ENCODE peak calls at places on chromosomes 6 and 20, in five cellular contexts. One of them, this sample, is unnamed.

GRCh38 chr6:138821519-138821918 is 25.6 kb downstream of the ECT2L start:
- DNase-seq in HCT116: no peak
- DNase-seq in GM12878: no peak
- DNase-seq in K562: no peak
- DNase-seq in SK-N-SH: no peak
- DNase-seq in this sample: no peak

GRCh38 chr6:18053555-18054445 is 66.4 kb upstream of the KIF13A start:
- DNase-seq in HCT116: no peak
- DNase-seq in K562: peak
- DNase-seq in SK-N-SH: no peak
- DNase-seq in GM12878: no peak
- DNase-seq in this sample: no peak

GRCh38 chr20:33909331-33909921 is 84.3 kb upstream of the RALY start:
- DNase-seq in HCT116: peak
- DNase-seq in SK-N-SH: no peak
- DNase-seq in GM12878: no peak
- DNase-seq in K562: no peak
- DNase-seq in this sample: peak

GRCh38 chr6:42453649-42454427 is 2.1 kb upstream of the TRERF1 start:
- DNase-seq in K562: no peak
- DNase-seq in HCT116: no peak
- DNase-seq in GM12878: no peak
- DNase-seq in SK-N-SH: peak
- DNase-seq in this sample: no peak

GRCh38 chr6:163661271-163661671 is 246.8 kb downstream of the QKI start:
- DNase-seq in SK-N-SH: no peak
- DNase-seq in K562: no peak
- DNase-seq in HCT116: no peak
- DNase-seq in GM12878: peak
- DNase-seq in this sample: no peak

GRCh38 chr20:57819291-57819690 is 109.5 kb upstream of the PMEPA1 start:
- DNase-seq in SK-N-SH: no peak
- DNase-seq in GM12878: no peak
- DNase-seq in K562: no peak
- DNase-seq in HCT116: no peak
- DNase-seq in this sample: no peak

GRCh38 chr6:21188505-21189223 is 404.9 kb upstream of the SOX4 start:
- DNase-seq in SK-N-SH: no peak
- DNase-seq in K562: no peak
- DNase-seq in HCT116: no peak
- DNase-seq in GM12878: peak
- DNase-seq in this sample: peak

GRCh38 chr6:43836507-43836906 is 66.5 kb downstream of the VEGFA start:
- DNase-seq in GM12878: no peak
- DNase-seq in K562: peak
- DNase-seq in SK-N-SH: no peak
- DNase-seq in HCT116: no peak
- DNase-seq in this sample: no peak

GRCh38 chr6:33897193-33897479 is 93.3 kb upstream of the MLN start:
- DNase-seq in K562: no peak
- DNase-seq in GM12878: no peak
- DNase-seq in HCT116: no peak
- DNase-seq in SK-N-SH: no peak
- DNase-seq in this sample: no peak

GRCh38 chr6:91653324-91653723 is 1066.5 kb upstream of the MAP3K7 start:
- DNase-seq in SK-N-SH: no peak
- DNase-seq in GM12878: no peak
- DNase-seq in K562: no peak
- DNase-seq in HCT116: no peak
- DNase-seq in this sample: no peak

GRCh38 chr20:1944345-1945099 is 49.3 kb downstream of the SIRPA start:
- DNase-seq in HCT116: no peak
- DNase-seq in K562: no peak
- DNase-seq in SK-N-SH: no peak
- DNase-seq in GM12878: no peak
- DNase-seq in this sample: no peak

GRCh38 chr6:157763129-157763893 is 59.7 kb upstream of the SNX9 start:
- DNase-seq in GM12878: no peak
- DNase-seq in HCT116: peak
- DNase-seq in K562: peak
- DNase-seq in SK-N-SH: no peak
- DNase-seq in this sample: peak

GRCh38 chr6:83708546-83708969 is 343 bp downstream of the SNAP91 start:
- DNase-seq in GM12878: no peak
- DNase-seq in HCT116: no peak
- DNase-seq in K562: no peak
- DNase-seq in SK-N-SH: peak
- DNase-seq in this sample: no peak

GRCh38 chr20:33796907-33797544 is 14.1 kb upstream of the CHMP4B start:
- DNase-seq in K562: no peak
- DNase-seq in HCT116: peak
- DNase-seq in SK-N-SH: no peak
- DNase-seq in GM12878: no peak
- DNase-seq in this sample: peak

GRCh38 chr20:32208499-32209154 is 947 bp downstream of the POFUT1 start:
- DNase-seq in GM12878: no peak
- DNase-seq in K562: no peak
- DNase-seq in HCT116: no peak
- DNase-seq in SK-N-SH: no peak
- DNase-seq in this sample: no peak

GRCh38 chr6:146127447-146128215 is 98.8 kb downstream of the GRM1 start:
- DNase-seq in GM12878: no peak
- DNase-seq in HCT116: no peak
- DNase-seq in SK-N-SH: no peak
- DNase-seq in K562: no peak
- DNase-seq in this sample: no peak

GRCh38 chr20:51467971-51468626 is 74.4 kb downstream of the NFATC2 start:
- DNase-seq in HCT116: no peak
- DNase-seq in GM12878: no peak
- DNase-seq in SK-N-SH: no peak
- DNase-seq in K562: no peak
- DNase-seq in this sample: no peak

DNA sequence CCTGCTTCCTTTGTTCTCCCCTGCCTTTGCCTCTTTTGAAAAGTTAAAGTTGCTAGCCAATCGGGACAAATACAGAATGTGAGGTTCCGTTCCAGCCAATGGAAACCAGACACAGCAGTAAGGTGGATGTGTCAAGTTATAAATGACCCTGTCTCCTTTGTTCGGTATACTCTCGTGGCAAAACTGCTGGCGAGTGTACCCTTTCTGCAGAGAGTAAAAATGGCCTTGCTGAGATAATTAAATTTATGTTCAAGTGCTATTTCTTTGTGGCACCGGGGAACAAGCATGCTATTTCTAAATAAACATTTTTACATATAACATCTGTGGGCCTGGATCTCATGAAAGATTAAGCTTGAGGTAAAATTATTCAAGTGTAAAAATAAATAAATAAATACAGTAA is 50.2 kb downstream of the RARS2 start:
- DNase-seq in SK-N-SH: no peak
- DNase-seq in K562: no peak
- DNase-seq in HCT116: no peak
- DNase-seq in GM12878: no peak
- DNase-seq in this sample: no peak
- TF ChIP-seq ZBTB33 in SK-N-SH: no peak
- TF ChIP-seq ZBTB33 in K562: no peak
- TF ChIP-seq ZBTB33 in HCT116: no peak
- TF ChIP-seq ZBTB33 in GM12878: no peak
- TF ChIP-seq ZBTB33 in this sample: no peak

GRCh38 chr6:73798592-73798991 is 102.6 kb downstream of the CD109 start:
- DNase-seq in SK-N-SH: no peak
- DNase-seq in HCT116: peak
- DNase-seq in GM12878: no peak
- DNase-seq in K562: no peak
- DNase-seq in this sample: peak
- TF ChIP-seq ZBTB33 in SK-N-SH: no peak
- TF ChIP-seq ZBTB33 in HCT116: no peak
- TF ChIP-seq ZBTB33 in GM12878: no peak
- TF ChIP-seq ZBTB33 in K562: no peak
- TF ChIP-seq ZBTB33 in this sample: no peak

GRCh38 chr6:170250981-170251775 is 39.7 kb downstream of the DLL1 start:
- DNase-seq in SK-N-SH: no peak
- DNase-seq in HCT116: no peak
- DNase-seq in GM12878: no peak
- DNase-seq in K562: no peak
- DNase-seq in this sample: no peak
- TF ChIP-seq ZBTB33 in SK-N-SH: no peak
- TF ChIP-seq ZBTB33 in HCT116: no peak
- TF ChIP-seq ZBTB33 in GM12878: no peak
- TF ChIP-seq ZBTB33 in K562: no peak
- TF ChIP-seq ZBTB33 in this sample: no peak

GRCh38 chr20:10916312-10916711 is 242.5 kb upstream of the JAG1 start:
- DNase-seq in SK-N-SH: no peak
- DNase-seq in K562: no peak
- DNase-seq in HCT116: no peak
- DNase-seq in GM12878: no peak
- DNase-seq in this sample: no peak
- TF ChIP-seq ZBTB33 in SK-N-SH: no peak
- TF ChIP-seq ZBTB33 in K562: no peak
- TF ChIP-seq ZBTB33 in HCT116: no peak
- TF ChIP-seq ZBTB33 in GM12878: no peak
- TF ChIP-seq ZBTB33 in this sample: no peak

DNA sequence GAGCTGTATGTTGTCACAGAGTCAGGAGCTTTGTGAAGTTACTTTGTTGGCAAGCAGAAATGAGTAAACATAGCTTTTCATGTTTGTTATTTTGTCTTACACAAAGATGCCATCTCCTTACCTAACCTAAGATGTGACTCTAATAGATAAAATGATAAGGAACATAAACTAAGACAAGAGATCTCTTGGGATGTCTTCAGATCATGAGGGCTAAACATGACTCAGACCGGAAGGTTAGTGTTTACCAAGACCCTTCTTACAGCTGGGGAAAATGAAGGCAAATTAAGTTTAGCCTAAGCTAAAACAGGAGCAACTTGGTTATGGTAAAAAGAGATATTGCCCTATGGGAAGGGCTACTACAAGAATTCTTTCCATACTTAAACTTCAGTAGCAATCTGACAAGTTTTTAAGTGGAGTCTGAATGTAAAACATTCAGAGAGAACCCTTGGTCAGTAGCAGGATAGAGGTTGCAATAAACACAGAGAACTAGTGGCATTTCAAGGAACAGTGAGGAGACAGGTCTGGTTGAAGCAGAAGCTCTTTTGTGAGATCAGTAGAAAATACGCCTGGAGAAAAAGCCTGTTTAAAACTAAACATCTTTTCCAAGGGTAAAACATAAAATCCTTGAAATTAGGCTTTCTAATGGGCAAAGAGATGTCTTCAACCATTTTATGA is 29.9 kb downstream of the SGK1 start:
- DNase-seq in GM12878: peak
- DNase-seq in SK-N-SH: no peak
- DNase-seq in K562: no peak
- DNase-seq in HCT116: no peak
- DNase-seq in this sample: no peak
- TF ChIP-seq ZBTB33 in GM12878: no peak
- TF ChIP-seq ZBTB33 in SK-N-SH: no peak
- TF ChIP-seq ZBTB33 in K562: no peak
- TF ChIP-seq ZBTB33 in HCT116: no peak
- TF ChIP-seq ZBTB33 in this sample: no peak

GRCh38 chr6:81098109-81098814 is 654.2 kb downstream of the TENT5A start:
- DNase-seq in HCT116: no peak
- DNase-seq in GM12878: no peak
- DNase-seq in K562: no peak
- DNase-seq in SK-N-SH: no peak
- DNase-seq in this sample: no peak
- TF ChIP-seq ZBTB33 in HCT116: no peak
- TF ChIP-seq ZBTB33 in GM12878: no peak
- TF ChIP-seq ZBTB33 in K562: no peak
- TF ChIP-seq ZBTB33 in SK-N-SH: no peak
- TF ChIP-seq ZBTB33 in this sample: no peak

DNA sequence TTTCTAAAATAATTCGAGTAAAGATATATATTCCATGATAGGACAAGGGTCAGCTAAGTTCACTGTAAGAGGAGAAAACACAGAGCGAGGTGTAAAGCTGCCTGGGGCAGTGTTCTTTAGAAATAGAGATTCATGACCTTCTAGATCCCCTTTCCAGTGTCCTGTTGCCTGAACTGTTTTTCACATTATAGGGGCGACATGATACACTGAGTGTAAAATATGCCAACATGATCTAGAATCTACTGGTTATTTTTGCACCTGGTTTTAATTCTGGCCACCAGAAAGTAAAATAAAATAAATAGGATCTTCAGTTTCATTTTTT is 98.0 kb upstream of the HDGFL1 start:
- DNase-seq in K562: no peak
- DNase-seq in GM12878: no peak
- DNase-seq in HCT116: no peak
- DNase-seq in SK-N-SH: no peak
- DNase-seq in this sample: no peak
- TF ChIP-seq ZBTB33 in K562: no peak
- TF ChIP-seq ZBTB33 in GM12878: no peak
- TF ChIP-seq ZBTB33 in HCT116: no peak
- TF ChIP-seq ZBTB33 in SK-N-SH: no peak
- TF ChIP-seq ZBTB33 in this sample: no peak

DNA sequence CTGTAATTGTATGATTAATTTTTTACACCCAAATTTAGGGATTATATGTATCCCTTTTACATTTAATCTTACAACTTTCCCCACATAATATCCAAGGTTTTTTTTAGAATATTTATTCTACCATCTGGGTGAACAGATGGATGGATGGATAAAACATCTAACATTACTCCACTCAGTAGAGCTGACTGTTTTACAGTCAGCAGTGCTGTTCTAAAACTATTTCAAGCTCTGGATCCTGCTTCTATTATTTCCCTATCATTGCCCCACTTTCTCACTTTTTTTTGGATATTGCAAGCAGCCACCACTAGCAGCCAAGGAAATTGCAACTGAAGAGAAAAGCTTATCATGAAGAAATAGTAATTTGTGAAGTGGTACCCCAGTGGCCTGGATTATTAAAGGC is 173.7 kb downstream of the ARHGAP18 start:
- DNase-seq in SK-N-SH: no peak
- DNase-seq in GM12878: no peak
- DNase-seq in HCT116: no peak
- DNase-seq in K562: no peak
- DNase-seq in this sample: no peak
- TF ChIP-seq ZBTB33 in SK-N-SH: no peak
- TF ChIP-seq ZBTB33 in GM12878: no peak
- TF ChIP-seq ZBTB33 in HCT116: no peak
- TF ChIP-seq ZBTB33 in K562: no peak
- TF ChIP-seq ZBTB33 in this sample: no peak

GRCh38 chr20:63484236-63484635 is 11.8 kb upstream of the KCNQ2 start:
- DNase-seq in SK-N-SH: no peak
- DNase-seq in GM12878: no peak
- DNase-seq in HCT116: no peak
- DNase-seq in K562: no peak
- DNase-seq in this sample: no peak
- TF ChIP-seq ZBTB33 in SK-N-SH: no peak
- TF ChIP-seq ZBTB33 in GM12878: no peak
- TF ChIP-seq ZBTB33 in HCT116: no peak
- TF ChIP-seq ZBTB33 in K562: no peak
- TF ChIP-seq ZBTB33 in this sample: no peak

GRCh38 chr6:108113557-108114519 is 39.3 kb upstream of the OSTM1 start:
- DNase-seq in K562: peak
- DNase-seq in SK-N-SH: peak
- DNase-seq in HCT116: peak
- DNase-seq in GM12878: no peak
- DNase-seq in this sample: peak
- TF ChIP-seq ZBTB33 in K562: peak
- TF ChIP-seq ZBTB33 in SK-N-SH: no peak
- TF ChIP-seq ZBTB33 in HCT116: no peak
- TF ChIP-seq ZBTB33 in GM12878: no peak
- TF ChIP-seq ZBTB33 in this sample: no peak

This sample was measured in HepG2.